ENCODE peak calls at places on chromosomes 16 and 17, in seven cellular contexts. One of them, this sample, is unnamed.

GRCh38 chr16:24036614-24037013 is 200.8 kb downstream of the PRKCB start:
- DNase-seq in lower leg skin: no peak
- DNase-seq in right lobe of liver: no peak
- DNase-seq in gastrocnemius medialis: no peak
- DNase-seq in ovary: no peak
- DNase-seq in sigmoid colon: no peak
- DNase-seq in adrenal gland: peak; percentile 26
- DNase-seq in this sample: peak; percentile 33

GRCh38 chr17:36515837-36516236 is 18.8 kb downstream of the MYO19 start:
- DNase-seq in sigmoid colon: no peak
- DNase-seq in right lobe of liver: no peak
- DNase-seq in adrenal gland: no peak
- DNase-seq in gastrocnemius medialis: no peak
- DNase-seq in ovary: no peak
- DNase-seq in lower leg skin: no peak
- DNase-seq in this sample: no peak

GRCh38 chr17:31105991-31106390 is 11.2 kb downstream of the NF1 start:
- DNase-seq in gastrocnemius medialis: no peak
- DNase-seq in sigmoid colon: no peak
- DNase-seq in ovary: no peak
- DNase-seq in right lobe of liver: no peak
- DNase-seq in adrenal gland: no peak
- DNase-seq in lower leg skin: no peak
- DNase-seq in this sample: no peak

GRCh38 chr17:60060474-60060873 is 18.2 kb downstream of the HEATR6 start:
- DNase-seq in lower leg skin: no peak
- DNase-seq in ovary: no peak
- DNase-seq in adrenal gland: no peak
- DNase-seq in right lobe of liver: no peak
- DNase-seq in gastrocnemius medialis: no peak
- DNase-seq in sigmoid colon: no peak
- DNase-seq in this sample: no peak

GRCh38 chr17:49715717-49716279 is 8.0 kb upstream of the SLC35B1 start:
- DNase-seq in lower leg skin: no peak
- DNase-seq in adrenal gland: no peak
- DNase-seq in right lobe of liver: no peak
- DNase-seq in gastrocnemius medialis: no peak
- DNase-seq in sigmoid colon: no peak
- DNase-seq in ovary: no peak
- DNase-seq in this sample: peak; percentile 47

GRCh38 chr17:16150251-16150859 is 65.0 kb downstream of the NCOR1 start:
- DNase-seq in right lobe of liver: no peak
- DNase-seq in gastrocnemius medialis: no peak
- DNase-seq in adrenal gland: no peak
- DNase-seq in ovary: no peak
- DNase-seq in sigmoid colon: no peak
- DNase-seq in lower leg skin: no peak
- DNase-seq in this sample: no peak

GRCh38 chr16:74700206-74701040 is at the start of gene MLKL:
- DNase-seq in adrenal gland: peak; percentile 76
- DNase-seq in gastrocnemius medialis: peak; percentile 35
- DNase-seq in ovary: no peak
- DNase-seq in lower leg skin: peak; percentile 55
- DNase-seq in sigmoid colon: peak; percentile 82
- DNase-seq in right lobe of liver: peak; percentile 74
- DNase-seq in this sample: peak; percentile 80

GRCh38 chr17:53191878-53192277 is 630.8 kb upstream of the KIF2B start:
- DNase-seq in sigmoid colon: no peak
- DNase-seq in lower leg skin: no peak
- DNase-seq in adrenal gland: no peak
- DNase-seq in right lobe of liver: no peak
- DNase-seq in gastrocnemius medialis: no peak
- DNase-seq in ovary: no peak
- DNase-seq in this sample: no peak

GRCh38 chr16:72819345-72819744 is 228.6 kb downstream of the ZFHX3 start:
- DNase-seq in ovary: no peak
- DNase-seq in sigmoid colon: no peak
- DNase-seq in lower leg skin: no peak
- DNase-seq in adrenal gland: peak; percentile 58
- DNase-seq in gastrocnemius medialis: no peak
- DNase-seq in right lobe of liver: no peak
- DNase-seq in this sample: no peak

GRCh38 chr17:67478266-67479118 is 101.4 kb downstream of the PITPNC1 start:
- DNase-seq in sigmoid colon: no peak
- DNase-seq in ovary: no peak
- DNase-seq in right lobe of liver: no peak
- DNase-seq in gastrocnemius medialis: no peak
- DNase-seq in adrenal gland: no peak
- DNase-seq in lower leg skin: no peak
- DNase-seq in this sample: no peak

GRCh38 chr16:15643453-15644305 is 725 bp upstream of the MARF1 start:
- DNase-seq in right lobe of liver: no peak
- DNase-seq in sigmoid colon: no peak
- DNase-seq in gastrocnemius medialis: peak; percentile 25
- DNase-seq in lower leg skin: peak; percentile 27
- DNase-seq in adrenal gland: peak; percentile 28
- DNase-seq in ovary: no peak
- DNase-seq in this sample: peak; percentile 30

GRCh38 chr17:10265100-10265810 is 66.8 kb upstream of the GAS7 start:
- DNase-seq in gastrocnemius medialis: no peak
- DNase-seq in right lobe of liver: no peak
- DNase-seq in lower leg skin: no peak
- DNase-seq in adrenal gland: no peak
- DNase-seq in sigmoid colon: no peak
- DNase-seq in ovary: no peak
- DNase-seq in this sample: no peak

GRCh38 chr16:47320546-47321315 is 140.1 kb downstream of the ITFG1 start:
- DNase-seq in lower leg skin: no peak
- DNase-seq in right lobe of liver: no peak
- DNase-seq in adrenal gland: no peak
- DNase-seq in gastrocnemius medialis: no peak
- DNase-seq in sigmoid colon: no peak
- DNase-seq in ovary: no peak
- DNase-seq in this sample: no peak

GRCh38 chr17:64694207-64694606 is 32.1 kb upstream of the SMURF2 start:
- DNase-seq in sigmoid colon: no peak
- DNase-seq in lower leg skin: peak; percentile 80
- DNase-seq in gastrocnemius medialis: peak; percentile 69
- DNase-seq in adrenal gland: peak; percentile 92
- DNase-seq in ovary: peak; percentile 24
- DNase-seq in right lobe of liver: peak; percentile 78
- DNase-seq in this sample: peak; percentile 87

GRCh38 chr17:2043785-2044184 is 2.0 kb downstream of the OVCA2 start:
- DNase-seq in gastrocnemius medialis: no peak
- DNase-seq in ovary: no peak
- DNase-seq in sigmoid colon: no peak
- DNase-seq in lower leg skin: no peak
- DNase-seq in right lobe of liver: no peak
- DNase-seq in adrenal gland: peak; percentile 32
- DNase-seq in this sample: no peak

GRCh38 chr17:38681096-38681495 is 6.3 kb upstream of the EPOP start:
- DNase-seq in gastrocnemius medialis: no peak
- DNase-seq in ovary: no peak
- DNase-seq in right lobe of liver: no peak
- DNase-seq in adrenal gland: no peak
- DNase-seq in sigmoid colon: no peak
- DNase-seq in lower leg skin: no peak
- DNase-seq in this sample: no peak

GRCh38 chr17:66915204-66915611 is 49.3 kb upstream of the CACNG4 start:
- DNase-seq in ovary: no peak
- DNase-seq in adrenal gland: no peak
- DNase-seq in gastrocnemius medialis: no peak
- DNase-seq in right lobe of liver: no peak
- DNase-seq in sigmoid colon: no peak
- DNase-seq in lower leg skin: no peak
- DNase-seq in this sample: peak; percentile 35

GRCh38 chr17:71792966-71793365 is 327.9 kb upstream of the SOX9 start:
- DNase-seq in gastrocnemius medialis: no peak
- DNase-seq in right lobe of liver: no peak
- DNase-seq in sigmoid colon: no peak
- DNase-seq in adrenal gland: no peak
- DNase-seq in ovary: no peak
- DNase-seq in lower leg skin: no peak
- DNase-seq in this sample: no peak

GRCh38 chr16:31458073-31458834 is 1.0 kb upstream of the ARMC5 start:
- DNase-seq in adrenal gland: peak; percentile 69
- DNase-seq in gastrocnemius medialis: peak; percentile 89
- DNase-seq in sigmoid colon: peak; percentile 78
- DNase-seq in lower leg skin: no peak
- DNase-seq in right lobe of liver: peak; percentile 67
- DNase-seq in ovary: no peak
- DNase-seq in this sample: peak; percentile 56

GRCh38 chr17:16976686-16977550 is 5.0 kb upstream of the TNFRSF13B start:
- DNase-seq in sigmoid colon: peak; percentile 45
- DNase-seq in right lobe of liver: no peak
- DNase-seq in adrenal gland: no peak
- DNase-seq in gastrocnemius medialis: no peak
- DNase-seq in lower leg skin: no peak
- DNase-seq in ovary: no peak
- DNase-seq in this sample: no peak

GRCh38 chr17:75776399-75777242 is 8.0 kb upstream of the UNK start:
- DNase-seq in adrenal gland: peak; percentile 37
- DNase-seq in right lobe of liver: no peak
- DNase-seq in gastrocnemius medialis: no peak
- DNase-seq in ovary: peak; percentile 27
- DNase-seq in lower leg skin: peak; percentile 30
- DNase-seq in sigmoid colon: peak; percentile 61
- DNase-seq in this sample: no peak
- TF ChIP-seq POLR2A in adrenal gland: no peak
- TF ChIP-seq POLR2A in right lobe of liver: no peak
- TF ChIP-seq POLR2A in gastrocnemius medialis: no peak
- TF ChIP-seq POLR2A in ovary: no peak
- TF ChIP-seq POLR2A in lower leg skin: no peak
- TF ChIP-seq POLR2A in sigmoid colon: no peak
- TF ChIP-seq POLR2A in this sample: peak; percentile 4

DNA sequence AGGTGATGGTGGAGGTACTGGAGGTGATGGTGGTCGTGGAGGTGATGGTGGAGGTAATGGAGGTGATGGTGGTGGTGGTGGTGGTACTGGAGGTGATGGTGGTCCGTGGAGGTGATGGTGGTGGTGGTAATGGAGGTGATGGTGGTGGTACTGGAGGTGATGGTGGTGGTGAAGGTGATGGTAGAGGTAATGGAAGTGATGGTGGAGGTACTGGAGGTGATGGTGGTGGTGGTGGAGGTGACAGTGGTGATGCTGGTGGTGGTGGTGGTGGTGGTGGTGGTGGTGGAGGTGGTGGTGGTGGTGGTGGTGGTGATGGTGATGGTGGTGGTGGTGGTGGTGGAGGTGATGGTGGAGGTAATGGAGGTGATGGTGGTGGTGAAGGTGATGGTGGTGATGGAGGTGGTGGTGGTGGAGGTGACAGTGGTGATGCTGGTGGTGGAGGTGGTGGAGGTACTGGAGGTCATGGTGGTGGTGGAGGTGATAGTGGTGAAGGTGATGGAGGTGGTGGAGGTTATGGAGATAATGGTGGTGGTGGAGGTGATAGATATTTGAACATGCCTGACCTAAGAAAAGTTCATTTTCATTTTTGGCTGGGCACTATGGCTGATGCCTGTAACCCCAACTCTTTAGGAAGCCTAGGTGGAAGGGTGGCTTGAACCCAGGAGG is 55.0 kb downstream of the RNF213 start:
- DNase-seq in lower leg skin: no peak
- DNase-seq in adrenal gland: no peak
- DNase-seq in gastrocnemius medialis: no peak
- DNase-seq in right lobe of liver: no peak
- DNase-seq in ovary: no peak
- DNase-seq in sigmoid colon: no peak
- DNase-seq in this sample: no peak
- TF ChIP-seq POLR2A in lower leg skin: no peak
- TF ChIP-seq POLR2A in adrenal gland: no peak
- TF ChIP-seq POLR2A in gastrocnemius medialis: no peak
- TF ChIP-seq POLR2A in right lobe of liver: no peak
- TF ChIP-seq POLR2A in ovary: no peak
- TF ChIP-seq POLR2A in sigmoid colon: no peak
- TF ChIP-seq POLR2A in this sample: no peak

GRCh38 chr17:57988301-57989010 is 402 bp upstream of the VEZF1 start:
- DNase-seq in adrenal gland: peak; percentile 77
- DNase-seq in sigmoid colon: peak; percentile 90
- DNase-seq in lower leg skin: peak; percentile 39
- DNase-seq in right lobe of liver: peak; percentile 77
- DNase-seq in gastrocnemius medialis: peak; percentile 79
- DNase-seq in ovary: peak; percentile 80
- DNase-seq in this sample: peak; percentile 76

GRCh38 chr17:57985675-57985974 is 2.4 kb downstream of the VEZF1 start:
- DNase-seq in adrenal gland: no peak
- DNase-seq in lower leg skin: no peak
- DNase-seq in ovary: no peak
- DNase-seq in sigmoid colon: no peak
- DNase-seq in gastrocnemius medialis: no peak
- DNase-seq in right lobe of liver: no peak
- DNase-seq in this sample: no peak

GRCh38 chr17:57989011-57989345 is 924 bp upstream of the VEZF1 start:
- DNase-seq in gastrocnemius medialis: peak; percentile 58
- DNase-seq in right lobe of liver: no peak
- DNase-seq in ovary: no peak
- DNase-seq in adrenal gland: peak; percentile 59
- DNase-seq in lower leg skin: no peak
- DNase-seq in sigmoid colon: peak; percentile 61
- DNase-seq in this sample: peak; percentile 45

GRCh38 chr17:57986841-57987581 is 1.0 kb downstream of the VEZF1 start:
- DNase-seq in ovary: peak; percentile 60
- DNase-seq in adrenal gland: peak; percentile 64
- DNase-seq in gastrocnemius medialis: peak; percentile 55
- DNase-seq in lower leg skin: no peak
- DNase-seq in right lobe of liver: peak; percentile 59
- DNase-seq in sigmoid colon: peak; percentile 84
- DNase-seq in this sample: peak; percentile 50

DNA sequence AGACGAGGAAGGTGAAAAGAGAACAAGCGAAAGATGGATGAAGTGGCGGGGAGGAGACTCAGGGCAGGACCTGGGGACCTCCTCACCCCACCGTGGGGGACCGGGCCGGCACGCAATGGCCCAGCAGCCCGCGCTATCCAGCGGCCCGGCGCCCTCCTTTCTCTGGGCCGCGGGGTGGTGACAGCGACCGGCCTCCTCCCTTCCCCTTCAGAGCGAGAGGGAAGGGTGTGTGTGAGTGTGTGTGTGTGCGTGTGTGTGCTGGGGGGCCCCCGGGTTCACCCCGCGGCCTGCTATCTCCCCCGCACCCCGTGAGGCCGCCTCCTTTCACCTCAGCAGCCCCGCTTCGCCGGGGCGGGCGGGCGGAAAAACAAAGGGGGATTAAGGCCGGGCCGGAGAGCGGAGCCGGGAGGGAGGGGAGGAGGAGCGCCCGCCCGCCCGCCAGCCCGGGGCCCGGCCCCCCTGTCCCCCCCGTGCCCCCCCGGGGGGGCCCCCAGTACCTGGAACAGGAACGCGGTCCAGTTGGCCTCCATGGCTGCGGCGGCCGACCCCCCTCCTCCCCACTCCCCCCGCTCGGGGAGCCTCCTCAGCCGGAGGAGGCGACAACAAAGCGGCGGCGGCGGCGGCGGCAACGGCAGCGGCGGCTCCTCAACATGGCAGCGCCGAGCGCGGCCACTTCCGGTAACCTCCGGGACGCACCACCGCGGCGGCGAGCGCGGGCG is at the start of gene VEZF1:
- DNase-seq in sigmoid colon: peak; percentile 90
- DNase-seq in adrenal gland: peak; percentile 68
- DNase-seq in gastrocnemius medialis: peak; percentile 75
- DNase-seq in right lobe of liver: peak; percentile 81
- DNase-seq in lower leg skin: peak; percentile 47
- DNase-seq in ovary: peak; percentile 84
- DNase-seq in this sample: peak; percentile 75
- TF ChIP-seq POLR2A in sigmoid colon: peak; percentile 65
- TF ChIP-seq POLR2A in adrenal gland: no peak
- TF ChIP-seq POLR2A in gastrocnemius medialis: peak; percentile 87
- TF ChIP-seq POLR2A in right lobe of liver: peak; percentile 33
- TF ChIP-seq POLR2A in lower leg skin: no peak
- TF ChIP-seq POLR2A in ovary: peak; percentile 17
- TF ChIP-seq POLR2A in this sample: peak; percentile 48

GRCh38 chr17:12438212-12438611 is 227.5 kb upstream of the MYOCD start:
- DNase-seq in gastrocnemius medialis: no peak
- DNase-seq in lower leg skin: no peak
- DNase-seq in ovary: no peak
- DNase-seq in sigmoid colon: no peak
- DNase-seq in adrenal gland: no peak
- DNase-seq in right lobe of liver: no peak
- DNase-seq in this sample: no peak
- TF ChIP-seq POLR2A in gastrocnemius medialis: no peak
- TF ChIP-seq POLR2A in lower leg skin: no peak
- TF ChIP-seq POLR2A in ovary: no peak
- TF ChIP-seq POLR2A in sigmoid colon: no peak
- TF ChIP-seq POLR2A in adrenal gland: no peak
- TF ChIP-seq POLR2A in right lobe of liver: no peak
- TF ChIP-seq POLR2A in this sample: no peak

This sample was measured in body of pancreas.